ENCODE peak calls at places on chromosome 20, in nine cellular contexts. One of them, this sample, is unnamed.

GRCh38 chr20:57594092-57594911 is 25.9 kb downstream of the ZBP1 start:
- DNase-seq in adrenal gland: no peak
- DNase-seq in cardiac muscle cell: peak
- DNase-seq in colonic mucosa: no peak
- DNase-seq in fibroblast of lung: peak
- DNase-seq in CD8-positive, alpha-beta memory T cell: peak
- DNase-seq in stomach: peak
- DNase-seq in foreskin fibroblast: peak
- DNase-seq in lung: peak
- DNase-seq in this sample: no peak

GRCh38 chr20:23234311-23235078 is 116.1 kb upstream of the NXT1 start:
- DNase-seq in lung: no peak
- DNase-seq in colonic mucosa: no peak
- DNase-seq in adrenal gland: no peak
- DNase-seq in foreskin fibroblast: peak
- DNase-seq in CD8-positive, alpha-beta memory T cell: no peak
- DNase-seq in fibroblast of lung: peak
- DNase-seq in stomach: no peak
- DNase-seq in cardiac muscle cell: peak
- DNase-seq in this sample: no peak

GRCh38 chr20:3111507-3111906 is 27.0 kb upstream of the AVP start:
- DNase-seq in fibroblast of lung: no peak
- DNase-seq in colonic mucosa: no peak
- DNase-seq in stomach: no peak
- DNase-seq in cardiac muscle cell: no peak
- DNase-seq in adrenal gland: no peak
- DNase-seq in CD8-positive, alpha-beta memory T cell: no peak
- DNase-seq in lung: no peak
- DNase-seq in foreskin fibroblast: no peak
- DNase-seq in this sample: no peak

GRCh38 chr20:35199696-35200095 is 26.8 kb upstream of the MMP24 start:
- DNase-seq in fibroblast of lung: peak
- DNase-seq in foreskin fibroblast: peak
- DNase-seq in cardiac muscle cell: no peak
- DNase-seq in CD8-positive, alpha-beta memory T cell: no peak
- DNase-seq in stomach: no peak
- DNase-seq in colonic mucosa: no peak
- DNase-seq in adrenal gland: no peak
- DNase-seq in lung: no peak
- DNase-seq in this sample: no peak

GRCh38 chr20:63090682-63091571 is 84.2 kb upstream of the BHLHE23 start:
- DNase-seq in foreskin fibroblast: no peak
- DNase-seq in fibroblast of lung: no peak
- DNase-seq in lung: no peak
- DNase-seq in adrenal gland: peak
- DNase-seq in stomach: no peak
- DNase-seq in cardiac muscle cell: no peak
- DNase-seq in CD8-positive, alpha-beta memory T cell: peak
- DNase-seq in colonic mucosa: no peak
- DNase-seq in this sample: no peak

GRCh38 chr20:38214871-38215788 is 45.4 kb downstream of the KIAA1755 start:
- DNase-seq in CD8-positive, alpha-beta memory T cell: no peak
- DNase-seq in adrenal gland: no peak
- DNase-seq in cardiac muscle cell: no peak
- DNase-seq in lung: no peak
- DNase-seq in stomach: no peak
- DNase-seq in foreskin fibroblast: no peak
- DNase-seq in colonic mucosa: no peak
- DNase-seq in fibroblast of lung: no peak
- DNase-seq in this sample: no peak

GRCh38 chr20:4508773-4509172 is 212.9 kb upstream of the PRND start:
- DNase-seq in cardiac muscle cell: no peak
- DNase-seq in CD8-positive, alpha-beta memory T cell: no peak
- DNase-seq in lung: no peak
- DNase-seq in adrenal gland: no peak
- DNase-seq in foreskin fibroblast: peak
- DNase-seq in stomach: no peak
- DNase-seq in colonic mucosa: no peak
- DNase-seq in fibroblast of lung: no peak
- DNase-seq in this sample: no peak

GRCh38 chr20:64115171-64115911 is 8.0 kb upstream of the NPBWR2 start:
- DNase-seq in stomach: peak
- DNase-seq in adrenal gland: peak
- DNase-seq in foreskin fibroblast: no peak
- DNase-seq in CD8-positive, alpha-beta memory T cell: no peak
- DNase-seq in colonic mucosa: no peak
- DNase-seq in fibroblast of lung: no peak
- DNase-seq in lung: no peak
- DNase-seq in cardiac muscle cell: no peak
- DNase-seq in this sample: no peak

GRCh38 chr20:10523438-10523837 is 88.3 kb downstream of the SLX4IP start:
- DNase-seq in foreskin fibroblast: no peak
- DNase-seq in adrenal gland: no peak
- DNase-seq in colonic mucosa: no peak
- DNase-seq in lung: no peak
- DNase-seq in fibroblast of lung: no peak
- DNase-seq in CD8-positive, alpha-beta memory T cell: no peak
- DNase-seq in cardiac muscle cell: no peak
- DNase-seq in stomach: no peak
- DNase-seq in this sample: no peak

GRCh38 chr20:19913927-19914614 is 103.1 kb upstream of the NAA20 start:
- DNase-seq in CD8-positive, alpha-beta memory T cell: no peak
- DNase-seq in stomach: no peak
- DNase-seq in adrenal gland: no peak
- DNase-seq in colonic mucosa: no peak
- DNase-seq in cardiac muscle cell: no peak
- DNase-seq in lung: no peak
- DNase-seq in foreskin fibroblast: no peak
- DNase-seq in fibroblast of lung: no peak
- DNase-seq in this sample: no peak

GRCh38 chr20:32249030-32249738 is 28.3 kb upstream of the KIF3B start:
- DNase-seq in fibroblast of lung: no peak
- DNase-seq in stomach: no peak
- DNase-seq in lung: no peak
- DNase-seq in CD8-positive, alpha-beta memory T cell: peak
- DNase-seq in foreskin fibroblast: no peak
- DNase-seq in adrenal gland: no peak
- DNase-seq in cardiac muscle cell: no peak
- DNase-seq in colonic mucosa: no peak
- DNase-seq in this sample: no peak

GRCh38 chr20:905396-905961 is 10.7 kb downstream of the ANGPT4 start:
- DNase-seq in colonic mucosa: no peak
- DNase-seq in lung: no peak
- DNase-seq in cardiac muscle cell: no peak
- DNase-seq in adrenal gland: no peak
- DNase-seq in fibroblast of lung: no peak
- DNase-seq in CD8-positive, alpha-beta memory T cell: no peak
- DNase-seq in foreskin fibroblast: no peak
- DNase-seq in stomach: no peak
- DNase-seq in this sample: no peak

GRCh38 chr20:43736588-43737091 is 9.8 kb upstream of the GTSF1L start:
- DNase-seq in colonic mucosa: no peak
- DNase-seq in CD8-positive, alpha-beta memory T cell: no peak
- DNase-seq in foreskin fibroblast: no peak
- DNase-seq in cardiac muscle cell: peak
- DNase-seq in stomach: no peak
- DNase-seq in lung: no peak
- DNase-seq in fibroblast of lung: no peak
- DNase-seq in adrenal gland: no peak
- DNase-seq in this sample: no peak

GRCh38 chr20:46204594-46205205 is 86.6 kb downstream of the CD40 start:
- DNase-seq in CD8-positive, alpha-beta memory T cell: no peak
- DNase-seq in fibroblast of lung: no peak
- DNase-seq in cardiac muscle cell: no peak
- DNase-seq in colonic mucosa: no peak
- DNase-seq in adrenal gland: no peak
- DNase-seq in stomach: no peak
- DNase-seq in lung: no peak
- DNase-seq in foreskin fibroblast: no peak
- DNase-seq in this sample: no peak

DNA sequence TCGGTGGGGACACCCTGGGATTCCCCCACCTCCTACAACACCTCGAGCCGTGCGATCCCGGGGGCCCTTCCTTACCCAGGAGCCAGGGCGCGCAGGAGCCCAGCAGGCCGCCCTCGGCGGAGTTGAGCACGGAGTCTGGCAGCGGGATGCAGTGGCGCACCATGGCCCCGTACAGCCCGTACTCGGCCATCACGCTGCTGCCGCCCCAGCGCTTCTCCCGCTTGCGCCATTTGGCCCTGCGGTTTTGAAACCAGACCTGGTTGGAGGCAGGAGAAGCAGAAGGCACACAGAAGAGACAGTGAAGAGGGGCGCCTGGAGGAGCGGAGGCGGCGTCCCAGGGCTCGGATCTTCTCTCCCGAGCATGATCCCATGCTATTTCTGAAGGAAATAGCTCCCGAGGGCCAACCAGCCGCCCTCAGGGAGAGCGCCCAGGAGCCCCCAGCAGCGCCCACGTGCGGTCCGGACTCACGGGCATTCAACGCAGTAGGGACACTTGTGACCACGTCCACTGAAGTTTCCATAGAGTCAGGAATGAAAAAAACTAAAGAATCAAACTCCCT is 4.3 kb downstream of the VSX1 start:
- DNase-seq in colonic mucosa: no peak
- DNase-seq in stomach: peak
- DNase-seq in adrenal gland: no peak
- DNase-seq in fibroblast of lung: no peak
- DNase-seq in lung: no peak
- DNase-seq in CD8-positive, alpha-beta memory T cell: no peak
- DNase-seq in foreskin fibroblast: peak
- DNase-seq in cardiac muscle cell: peak
- DNase-seq in this sample: no peak
- H3K4me3 ChIP-seq in colonic mucosa: peak
- H3K4me3 ChIP-seq in stomach: peak
- H3K4me3 ChIP-seq in adrenal gland: no peak
- H3K4me3 ChIP-seq in fibroblast of lung: no peak
- H3K4me3 ChIP-seq in lung: no peak
- H3K4me3 ChIP-seq in CD8-positive, alpha-beta memory T cell: no peak
- H3K4me3 ChIP-seq in foreskin fibroblast: peak
- H3K4me3 ChIP-seq in cardiac muscle cell: no peak
- H3K4me3 ChIP-seq in this sample: peak

DNA sequence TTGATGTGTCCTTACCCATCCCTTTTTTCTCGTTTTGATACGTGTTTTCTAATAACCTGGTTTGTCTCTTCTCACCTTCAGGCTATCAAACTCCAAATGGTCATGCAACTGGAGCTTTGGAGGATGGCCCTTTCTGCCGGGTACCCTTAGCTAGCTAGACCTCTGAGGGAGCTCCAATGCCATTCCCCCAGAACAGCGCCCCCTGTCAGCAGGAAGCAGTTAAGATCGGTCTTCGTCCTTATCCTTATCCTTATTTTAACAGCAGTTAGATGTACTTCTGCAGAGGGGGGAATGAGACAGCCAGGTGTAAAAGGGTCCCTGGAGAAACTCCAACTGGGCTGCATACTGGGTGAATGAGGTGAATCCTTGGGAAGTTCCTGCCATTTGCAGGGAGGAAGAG is 37.2 kb downstream of the SEL1L2 start:
- DNase-seq in lung: no peak
- DNase-seq in adrenal gland: no peak
- DNase-seq in stomach: no peak
- DNase-seq in foreskin fibroblast: no peak
- DNase-seq in cardiac muscle cell: no peak
- DNase-seq in fibroblast of lung: no peak
- DNase-seq in CD8-positive, alpha-beta memory T cell: no peak
- DNase-seq in colonic mucosa: no peak
- DNase-seq in this sample: no peak
- H3K4me3 ChIP-seq in lung: no peak
- H3K4me3 ChIP-seq in adrenal gland: no peak
- H3K4me3 ChIP-seq in stomach: no peak
- H3K4me3 ChIP-seq in foreskin fibroblast: no peak
- H3K4me3 ChIP-seq in cardiac muscle cell: no peak
- H3K4me3 ChIP-seq in fibroblast of lung: no peak
- H3K4me3 ChIP-seq in CD8-positive, alpha-beta memory T cell: no peak
- H3K4me3 ChIP-seq in colonic mucosa: no peak
- H3K4me3 ChIP-seq in this sample: no peak

DNA sequence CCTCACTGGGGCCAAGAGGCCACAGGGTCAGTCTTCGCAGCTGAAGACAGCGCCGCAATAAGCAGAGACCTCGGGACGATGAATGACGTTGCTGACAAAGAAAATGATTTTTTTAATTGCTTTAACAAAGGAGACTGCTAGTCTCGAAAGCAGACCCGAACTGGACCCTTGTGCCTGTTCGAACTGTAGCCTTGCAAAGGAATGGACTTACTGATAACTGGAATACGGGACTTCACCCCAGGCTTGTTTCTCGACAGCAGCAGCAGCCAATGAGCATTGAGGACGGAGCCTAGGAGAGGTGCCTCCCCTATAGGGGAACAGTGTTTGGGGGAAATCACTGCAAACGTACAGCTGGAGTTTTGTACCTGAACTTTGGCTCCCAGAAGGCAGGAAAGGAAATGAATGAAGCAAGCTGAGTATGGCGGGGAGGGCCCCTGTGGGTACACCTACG is 1.3 kb upstream of the TAF4 start:
- DNase-seq in fibroblast of lung: no peak
- DNase-seq in lung: no peak
- DNase-seq in adrenal gland: no peak
- DNase-seq in colonic mucosa: peak
- DNase-seq in cardiac muscle cell: peak
- DNase-seq in CD8-positive, alpha-beta memory T cell: no peak
- DNase-seq in stomach: no peak
- DNase-seq in foreskin fibroblast: no peak
- DNase-seq in this sample: no peak
- H3K4me3 ChIP-seq in fibroblast of lung: peak
- H3K4me3 ChIP-seq in lung: no peak
- H3K4me3 ChIP-seq in adrenal gland: no peak
- H3K4me3 ChIP-seq in colonic mucosa: peak
- H3K4me3 ChIP-seq in cardiac muscle cell: peak
- H3K4me3 ChIP-seq in CD8-positive, alpha-beta memory T cell: peak
- H3K4me3 ChIP-seq in stomach: peak
- H3K4me3 ChIP-seq in foreskin fibroblast: peak
- H3K4me3 ChIP-seq in this sample: peak

GRCh38 chr20:49277786-49278035 is 146 bp downstream of the ZNFX1 start:
- DNase-seq in fibroblast of lung: no peak
- DNase-seq in colonic mucosa: no peak
- DNase-seq in cardiac muscle cell: no peak
- DNase-seq in lung: no peak
- DNase-seq in adrenal gland: no peak
- DNase-seq in foreskin fibroblast: no peak
- DNase-seq in stomach: no peak
- DNase-seq in CD8-positive, alpha-beta memory T cell: no peak
- DNase-seq in this sample: no peak

GRCh38 chr20:49278817-49279676 is 1.2 kb upstream of the ZNFX1 start:
- DNase-seq in lung: peak
- DNase-seq in foreskin fibroblast: no peak
- DNase-seq in adrenal gland: no peak
- DNase-seq in fibroblast of lung: no peak
- DNase-seq in cardiac muscle cell: peak
- DNase-seq in stomach: no peak
- DNase-seq in CD8-positive, alpha-beta memory T cell: no peak
- DNase-seq in colonic mucosa: peak
- DNase-seq in this sample: no peak

GRCh38 chr20:49276895-49277785 is 717 bp downstream of the ZNFX1 start:
- DNase-seq in lung: peak
- DNase-seq in stomach: no peak
- DNase-seq in colonic mucosa: peak
- DNase-seq in foreskin fibroblast: no peak
- DNase-seq in fibroblast of lung: no peak
- DNase-seq in cardiac muscle cell: no peak
- DNase-seq in adrenal gland: peak
- DNase-seq in CD8-positive, alpha-beta memory T cell: peak
- DNase-seq in this sample: no peak

GRCh38 chr20:49279677-49280462 is 2.0 kb upstream of the ZNFX1 start:
- DNase-seq in lung: no peak
- DNase-seq in CD8-positive, alpha-beta memory T cell: no peak
- DNase-seq in stomach: no peak
- DNase-seq in cardiac muscle cell: no peak
- DNase-seq in adrenal gland: no peak
- DNase-seq in colonic mucosa: no peak
- DNase-seq in foreskin fibroblast: no peak
- DNase-seq in fibroblast of lung: peak
- DNase-seq in this sample: no peak

GRCh38 chr20:49278036-49278816 is at the start of gene ZNFX1:
- DNase-seq in colonic mucosa: peak
- DNase-seq in adrenal gland: peak
- DNase-seq in fibroblast of lung: peak
- DNase-seq in CD8-positive, alpha-beta memory T cell: peak
- DNase-seq in stomach: peak
- DNase-seq in lung: peak
- DNase-seq in foreskin fibroblast: peak
- DNase-seq in cardiac muscle cell: peak
- DNase-seq in this sample: peak
- H3K4me3 ChIP-seq in colonic mucosa: peak
- H3K4me3 ChIP-seq in adrenal gland: peak
- H3K4me3 ChIP-seq in fibroblast of lung: peak
- H3K4me3 ChIP-seq in CD8-positive, alpha-beta memory T cell: peak
- H3K4me3 ChIP-seq in stomach: peak
- H3K4me3 ChIP-seq in lung: peak
- H3K4me3 ChIP-seq in foreskin fibroblast: peak
- H3K4me3 ChIP-seq in cardiac muscle cell: peak
- H3K4me3 ChIP-seq in this sample: peak

This sample was measured in thoracic aorta.